ENCODE peak calls at places on chromosome 6, in ten cellular contexts. One of them, this sample, is unnamed.
A peak's percentile ranks its signal among the peaks of the same experiment; 100 is the strongest.

GRCh38 chr6:43181942-43182860 is at the start of gene CUL9:
- DNase-seq in progenitor cell of endocrine pancreas: peak; percentile 52
- DNase-seq in naive thymus-derived CD8-positive, alpha-beta T cell: peak; percentile 89
- DNase-seq in HEK293T: peak; percentile 66
- DNase-seq in Calu3: peak; percentile 93
- DNase-seq in A172: peak; percentile 31
- DNase-seq in CD4-positive, alpha-beta T cell: peak; percentile 45
- DNase-seq in activated CD4-positive, alpha-beta T cell treated with anti-CD3 and anti-CD28 coated beads, Interleukin-2, amount 50 U/mL, for 1 hour: peak; percentile 73
- DNase-seq in GM12864: peak; percentile 38
- DNase-seq in AG09309: no peak
- DNase-seq in this sample: peak; percentile 79

GRCh38 chr6:63677282-63677681 is 41.7 kb downstream of the PHF3 start:
- DNase-seq in progenitor cell of endocrine pancreas: no peak
- DNase-seq in naive thymus-derived CD8-positive, alpha-beta T cell: no peak
- DNase-seq in HEK293T: no peak
- DNase-seq in Calu3: no peak
- DNase-seq in A172: no peak
- DNase-seq in CD4-positive, alpha-beta T cell: no peak
- DNase-seq in activated CD4-positive, alpha-beta T cell treated with anti-CD3 and anti-CD28 coated beads, Interleukin-2, amount 50 U/mL, for 1 hour: no peak
- DNase-seq in GM12864: no peak
- DNase-seq in AG09309: no peak
- DNase-seq in this sample: no peak

GRCh38 chr6:150241751-150242150 is 98.9 kb downstream of the PPP1R14C start:
- DNase-seq in progenitor cell of endocrine pancreas: no peak
- DNase-seq in naive thymus-derived CD8-positive, alpha-beta T cell: no peak
- DNase-seq in HEK293T: no peak
- DNase-seq in Calu3: no peak
- DNase-seq in A172: no peak
- DNase-seq in CD4-positive, alpha-beta T cell: no peak
- DNase-seq in activated CD4-positive, alpha-beta T cell treated with anti-CD3 and anti-CD28 coated beads, Interleukin-2, amount 50 U/mL, for 1 hour: no peak
- DNase-seq in GM12864: no peak
- DNase-seq in AG09309: no peak
- DNase-seq in this sample: no peak

GRCh38 chr6:157219201-157220200 is 103.8 kb downstream of the TMEM242 start:
- DNase-seq in progenitor cell of endocrine pancreas: no peak
- DNase-seq in naive thymus-derived CD8-positive, alpha-beta T cell: no peak
- DNase-seq in HEK293T: peak; percentile 53
- DNase-seq in Calu3: no peak
- DNase-seq in A172: peak; percentile 26
- DNase-seq in CD4-positive, alpha-beta T cell: no peak
- DNase-seq in activated CD4-positive, alpha-beta T cell treated with anti-CD3 and anti-CD28 coated beads, Interleukin-2, amount 50 U/mL, for 1 hour: no peak
- DNase-seq in GM12864: no peak
- DNase-seq in AG09309: no peak
- DNase-seq in this sample: peak; percentile 48

GRCh38 chr6:142275146-142276006 is 26.4 kb upstream of the ADGRG6 start:
- DNase-seq in progenitor cell of endocrine pancreas: no peak
- DNase-seq in naive thymus-derived CD8-positive, alpha-beta T cell: no peak
- DNase-seq in HEK293T: no peak
- DNase-seq in Calu3: peak; percentile 50
- DNase-seq in A172: no peak
- DNase-seq in CD4-positive, alpha-beta T cell: no peak
- DNase-seq in activated CD4-positive, alpha-beta T cell treated with anti-CD3 and anti-CD28 coated beads, Interleukin-2, amount 50 U/mL, for 1 hour: no peak
- DNase-seq in GM12864: no peak
- DNase-seq in AG09309: no peak
- DNase-seq in this sample: no peak

GRCh38 chr6:45163952-45164766 is 164.0 kb upstream of the RUNX2 start:
- DNase-seq in progenitor cell of endocrine pancreas: no peak
- DNase-seq in naive thymus-derived CD8-positive, alpha-beta T cell: no peak
- DNase-seq in HEK293T: no peak
- DNase-seq in Calu3: peak; percentile 4
- DNase-seq in A172: peak; percentile 16
- DNase-seq in CD4-positive, alpha-beta T cell: no peak
- DNase-seq in activated CD4-positive, alpha-beta T cell treated with anti-CD3 and anti-CD28 coated beads, Interleukin-2, amount 50 U/mL, for 1 hour: no peak
- DNase-seq in GM12864: peak; percentile 34
- DNase-seq in AG09309: no peak
- DNase-seq in this sample: no peak

GRCh38 chr6:11854418-11855165 is 76.0 kb upstream of the ADTRP start:
- DNase-seq in progenitor cell of endocrine pancreas: no peak
- DNase-seq in naive thymus-derived CD8-positive, alpha-beta T cell: no peak
- DNase-seq in HEK293T: no peak
- DNase-seq in Calu3: no peak
- DNase-seq in A172: peak; percentile 65
- DNase-seq in CD4-positive, alpha-beta T cell: no peak
- DNase-seq in activated CD4-positive, alpha-beta T cell treated with anti-CD3 and anti-CD28 coated beads, Interleukin-2, amount 50 U/mL, for 1 hour: no peak
- DNase-seq in GM12864: no peak
- DNase-seq in AG09309: no peak
- DNase-seq in this sample: no peak

GRCh38 chr6:36623547-36624459 is 29.6 kb downstream of the SRSF3 start:
- DNase-seq in progenitor cell of endocrine pancreas: peak; percentile 69
- DNase-seq in naive thymus-derived CD8-positive, alpha-beta T cell: peak; percentile 87
- DNase-seq in HEK293T: peak; percentile 85
- DNase-seq in Calu3: peak; percentile 92
- DNase-seq in A172: peak; percentile 71
- DNase-seq in CD4-positive, alpha-beta T cell: peak; percentile 69
- DNase-seq in activated CD4-positive, alpha-beta T cell treated with anti-CD3 and anti-CD28 coated beads, Interleukin-2, amount 50 U/mL, for 1 hour: peak; percentile 79
- DNase-seq in GM12864: no peak
- DNase-seq in AG09309: no peak
- DNase-seq in this sample: peak; percentile 83

GRCh38 chr6:157123245-157123644 is 200.1 kb downstream of the TMEM242 start:
- DNase-seq in progenitor cell of endocrine pancreas: no peak
- DNase-seq in naive thymus-derived CD8-positive, alpha-beta T cell: no peak
- DNase-seq in HEK293T: no peak
- DNase-seq in Calu3: no peak
- DNase-seq in A172: no peak
- DNase-seq in CD4-positive, alpha-beta T cell: no peak
- DNase-seq in activated CD4-positive, alpha-beta T cell treated with anti-CD3 and anti-CD28 coated beads, Interleukin-2, amount 50 U/mL, for 1 hour: no peak
- DNase-seq in GM12864: no peak
- DNase-seq in AG09309: no peak
- DNase-seq in this sample: no peak

GRCh38 chr6:26474439-26474881 is 16.7 kb downstream of the BTN2A1 start:
- DNase-seq in progenitor cell of endocrine pancreas: no peak
- DNase-seq in naive thymus-derived CD8-positive, alpha-beta T cell: no peak
- DNase-seq in HEK293T: no peak
- DNase-seq in Calu3: no peak
- DNase-seq in A172: no peak
- DNase-seq in CD4-positive, alpha-beta T cell: no peak
- DNase-seq in activated CD4-positive, alpha-beta T cell treated with anti-CD3 and anti-CD28 coated beads, Interleukin-2, amount 50 U/mL, for 1 hour: no peak
- DNase-seq in GM12864: no peak
- DNase-seq in AG09309: no peak
- DNase-seq in this sample: no peak

GRCh38 chr6:7684843-7685242 is 41.1 kb upstream of the BMP6 start:
- DNase-seq in progenitor cell of endocrine pancreas: no peak
- DNase-seq in naive thymus-derived CD8-positive, alpha-beta T cell: no peak
- DNase-seq in HEK293T: no peak
- DNase-seq in Calu3: no peak
- DNase-seq in A172: no peak
- DNase-seq in CD4-positive, alpha-beta T cell: no peak
- DNase-seq in activated CD4-positive, alpha-beta T cell treated with anti-CD3 and anti-CD28 coated beads, Interleukin-2, amount 50 U/mL, for 1 hour: no peak
- DNase-seq in GM12864: no peak
- DNase-seq in AG09309: no peak
- DNase-seq in this sample: no peak

GRCh38 chr6:63440057-63440456 is 120.3 kb upstream of the LGSN start:
- DNase-seq in progenitor cell of endocrine pancreas: no peak
- DNase-seq in naive thymus-derived CD8-positive, alpha-beta T cell: no peak
- DNase-seq in HEK293T: no peak
- DNase-seq in Calu3: peak; percentile 24
- DNase-seq in A172: no peak
- DNase-seq in CD4-positive, alpha-beta T cell: no peak
- DNase-seq in activated CD4-positive, alpha-beta T cell treated with anti-CD3 and anti-CD28 coated beads, Interleukin-2, amount 50 U/mL, for 1 hour: no peak
- DNase-seq in GM12864: no peak
- DNase-seq in AG09309: no peak
- DNase-seq in this sample: no peak

GRCh38 chr6:32941412-32941784 is 570 bp upstream of the HLA-DMB start:
- DNase-seq in progenitor cell of endocrine pancreas: no peak
- DNase-seq in naive thymus-derived CD8-positive, alpha-beta T cell: peak; percentile 65
- DNase-seq in HEK293T: no peak
- DNase-seq in Calu3: no peak
- DNase-seq in A172: no peak
- DNase-seq in CD4-positive, alpha-beta T cell: peak; percentile 23
- DNase-seq in activated CD4-positive, alpha-beta T cell treated with anti-CD3 and anti-CD28 coated beads, Interleukin-2, amount 50 U/mL, for 1 hour: peak; percentile 34
- DNase-seq in GM12864: peak; percentile 90
- DNase-seq in AG09309: no peak
- DNase-seq in this sample: no peak

GRCh38 chr6:26309731-26310142 is 55.3 kb upstream of the BTN3A2 start:
- DNase-seq in progenitor cell of endocrine pancreas: no peak
- DNase-seq in naive thymus-derived CD8-positive, alpha-beta T cell: no peak
- DNase-seq in HEK293T: no peak
- DNase-seq in Calu3: no peak
- DNase-seq in A172: peak; percentile 90
- DNase-seq in CD4-positive, alpha-beta T cell: no peak
- DNase-seq in activated CD4-positive, alpha-beta T cell treated with anti-CD3 and anti-CD28 coated beads, Interleukin-2, amount 50 U/mL, for 1 hour: no peak
- DNase-seq in GM12864: no peak
- DNase-seq in AG09309: no peak
- DNase-seq in this sample: no peak

GRCh38 chr6:127464881-127465459 is 5.8 kb upstream of the KIAA0408 start:
- DNase-seq in progenitor cell of endocrine pancreas: peak; percentile 44
- DNase-seq in naive thymus-derived CD8-positive, alpha-beta T cell: peak; percentile 74
- DNase-seq in HEK293T: peak; percentile 74
- DNase-seq in Calu3: peak; percentile 71
- DNase-seq in A172: peak; percentile 48
- DNase-seq in CD4-positive, alpha-beta T cell: peak; percentile 37
- DNase-seq in activated CD4-positive, alpha-beta T cell treated with anti-CD3 and anti-CD28 coated beads, Interleukin-2, amount 50 U/mL, for 1 hour: peak; percentile 53
- DNase-seq in GM12864: peak; percentile 26
- DNase-seq in AG09309: no peak
- DNase-seq in this sample: no peak

GRCh38 chr6:34549804-34550202 is 6.3 kb downstream of the SPDEF start:
- DNase-seq in progenitor cell of endocrine pancreas: no peak
- DNase-seq in naive thymus-derived CD8-positive, alpha-beta T cell: no peak
- DNase-seq in HEK293T: no peak
- DNase-seq in Calu3: no peak
- DNase-seq in A172: no peak
- DNase-seq in CD4-positive, alpha-beta T cell: no peak
- DNase-seq in activated CD4-positive, alpha-beta T cell treated with anti-CD3 and anti-CD28 coated beads, Interleukin-2, amount 50 U/mL, for 1 hour: no peak
- DNase-seq in GM12864: no peak
- DNase-seq in AG09309: no peak
- DNase-seq in this sample: no peak

GRCh38 chr6:137150072-137150471 is 23.4 kb downstream of the IL22RA2 start:
- DNase-seq in progenitor cell of endocrine pancreas: no peak
- DNase-seq in naive thymus-derived CD8-positive, alpha-beta T cell: no peak
- DNase-seq in HEK293T: no peak
- DNase-seq in Calu3: no peak
- DNase-seq in A172: no peak
- DNase-seq in CD4-positive, alpha-beta T cell: no peak
- DNase-seq in activated CD4-positive, alpha-beta T cell treated with anti-CD3 and anti-CD28 coated beads, Interleukin-2, amount 50 U/mL, for 1 hour: no peak
- DNase-seq in GM12864: no peak
- DNase-seq in AG09309: no peak
- DNase-seq in this sample: no peak

GRCh38 chr6:41257369-41258195 is 28.9 kb downstream of the TREM1 start:
- DNase-seq in progenitor cell of endocrine pancreas: no peak
- DNase-seq in naive thymus-derived CD8-positive, alpha-beta T cell: no peak
- DNase-seq in HEK293T: peak; percentile 29
- DNase-seq in Calu3: peak; percentile 53
- DNase-seq in A172: peak; percentile 17
- DNase-seq in CD4-positive, alpha-beta T cell: no peak
- DNase-seq in activated CD4-positive, alpha-beta T cell treated with anti-CD3 and anti-CD28 coated beads, Interleukin-2, amount 50 U/mL, for 1 hour: no peak
- DNase-seq in GM12864: no peak
- DNase-seq in AG09309: peak; percentile 53
- DNase-seq in this sample: no peak

GRCh38 chr6:81896561-81896960 is 144.1 kb upstream of the TENT5A start:
- DNase-seq in progenitor cell of endocrine pancreas: no peak
- DNase-seq in naive thymus-derived CD8-positive, alpha-beta T cell: no peak
- DNase-seq in HEK293T: no peak
- DNase-seq in Calu3: no peak
- DNase-seq in A172: peak; percentile 12
- DNase-seq in CD4-positive, alpha-beta T cell: no peak
- DNase-seq in activated CD4-positive, alpha-beta T cell treated with anti-CD3 and anti-CD28 coated beads, Interleukin-2, amount 50 U/mL, for 1 hour: no peak
- DNase-seq in GM12864: no peak
- DNase-seq in AG09309: no peak
- DNase-seq in this sample: no peak

GRCh38 chr6:124676033-124676432 is 286.2 kb upstream of the RNF217 start:
- DNase-seq in progenitor cell of endocrine pancreas: no peak
- DNase-seq in naive thymus-derived CD8-positive, alpha-beta T cell: no peak
- DNase-seq in HEK293T: no peak
- DNase-seq in Calu3: no peak
- DNase-seq in A172: peak; percentile 57
- DNase-seq in CD4-positive, alpha-beta T cell: no peak
- DNase-seq in activated CD4-positive, alpha-beta T cell treated with anti-CD3 and anti-CD28 coated beads, Interleukin-2, amount 50 U/mL, for 1 hour: no peak
- DNase-seq in GM12864: no peak
- DNase-seq in AG09309: no peak
- DNase-seq in this sample: no peak

GRCh38 chr6:43520097-43520496 is 3.2 kb downstream of the POLR1C start:
- DNase-seq in progenitor cell of endocrine pancreas: no peak
- DNase-seq in naive thymus-derived CD8-positive, alpha-beta T cell: no peak
- DNase-seq in HEK293T: no peak
- DNase-seq in Calu3: no peak
- DNase-seq in A172: no peak
- DNase-seq in CD4-positive, alpha-beta T cell: no peak
- DNase-seq in activated CD4-positive, alpha-beta T cell treated with anti-CD3 and anti-CD28 coated beads, Interleukin-2, amount 50 U/mL, for 1 hour: no peak
- DNase-seq in GM12864: no peak
- DNase-seq in AG09309: no peak
- DNase-seq in this sample: no peak

GRCh38 chr6:138088307-138088744 is 18.9 kb downstream of the PERP start:
- DNase-seq in progenitor cell of endocrine pancreas: no peak
- DNase-seq in naive thymus-derived CD8-positive, alpha-beta T cell: no peak
- DNase-seq in HEK293T: no peak
- DNase-seq in Calu3: peak; percentile 68
- DNase-seq in A172: peak; percentile 84
- DNase-seq in CD4-positive, alpha-beta T cell: no peak
- DNase-seq in activated CD4-positive, alpha-beta T cell treated with anti-CD3 and anti-CD28 coated beads, Interleukin-2, amount 50 U/mL, for 1 hour: no peak
- DNase-seq in GM12864: no peak
- DNase-seq in AG09309: peak; percentile 80
- DNase-seq in this sample: no peak

GRCh38 chr6:166540631-166541331 is 45.7 kb downstream of the RAMACL start:
- DNase-seq in progenitor cell of endocrine pancreas: no peak
- DNase-seq in naive thymus-derived CD8-positive, alpha-beta T cell: no peak
- DNase-seq in HEK293T: no peak
- DNase-seq in Calu3: peak; percentile 43
- DNase-seq in A172: peak; percentile 88
- DNase-seq in CD4-positive, alpha-beta T cell: peak; percentile 37
- DNase-seq in activated CD4-positive, alpha-beta T cell treated with anti-CD3 and anti-CD28 coated beads, Interleukin-2, amount 50 U/mL, for 1 hour: peak; percentile 43
- DNase-seq in GM12864: peak; percentile 90
- DNase-seq in AG09309: no peak
- DNase-seq in this sample: no peak

GRCh38 chr6:36954262-36954931 is at the start of gene PI16:
- DNase-seq in progenitor cell of endocrine pancreas: no peak
- DNase-seq in naive thymus-derived CD8-positive, alpha-beta T cell: no peak
- DNase-seq in HEK293T: no peak
- DNase-seq in Calu3: no peak
- DNase-seq in A172: no peak
- DNase-seq in CD4-positive, alpha-beta T cell: no peak
- DNase-seq in activated CD4-positive, alpha-beta T cell treated with anti-CD3 and anti-CD28 coated beads, Interleukin-2, amount 50 U/mL, for 1 hour: no peak
- DNase-seq in GM12864: no peak
- DNase-seq in AG09309: no peak
- DNase-seq in this sample: no peak

GRCh38 chr6:7594579-7595125 is 4.7 kb downstream of the SNRNP48 start:
- DNase-seq in progenitor cell of endocrine pancreas: no peak
- DNase-seq in naive thymus-derived CD8-positive, alpha-beta T cell: no peak
- DNase-seq in HEK293T: no peak
- DNase-seq in Calu3: no peak
- DNase-seq in A172: no peak
- DNase-seq in CD4-positive, alpha-beta T cell: no peak
- DNase-seq in activated CD4-positive, alpha-beta T cell treated with anti-CD3 and anti-CD28 coated beads, Interleukin-2, amount 50 U/mL, for 1 hour: no peak
- DNase-seq in GM12864: no peak
- DNase-seq in AG09309: no peak
- DNase-seq in this sample: no peak

GRCh38 chr6:169589293-169589692 is 112.5 kb downstream of the WDR27 start:
- DNase-seq in progenitor cell of endocrine pancreas: no peak
- DNase-seq in naive thymus-derived CD8-positive, alpha-beta T cell: no peak
- DNase-seq in HEK293T: no peak
- DNase-seq in Calu3: peak; percentile 9
- DNase-seq in A172: peak; percentile 44
- DNase-seq in CD4-positive, alpha-beta T cell: no peak
- DNase-seq in activated CD4-positive, alpha-beta T cell treated with anti-CD3 and anti-CD28 coated beads, Interleukin-2, amount 50 U/mL, for 1 hour: no peak
- DNase-seq in GM12864: peak; percentile 31
- DNase-seq in AG09309: no peak
- DNase-seq in this sample: no peak

GRCh38 chr6:6738922-6739717 is 150.6 kb downstream of the LY86 start:
- DNase-seq in progenitor cell of endocrine pancreas: no peak
- DNase-seq in naive thymus-derived CD8-positive, alpha-beta T cell: no peak
- DNase-seq in HEK293T: no peak
- DNase-seq in Calu3: no peak
- DNase-seq in A172: no peak
- DNase-seq in CD4-positive, alpha-beta T cell: no peak
- DNase-seq in activated CD4-positive, alpha-beta T cell treated with anti-CD3 and anti-CD28 coated beads, Interleukin-2, amount 50 U/mL, for 1 hour: no peak
- DNase-seq in GM12864: no peak
- DNase-seq in AG09309: no peak
- DNase-seq in this sample: no peak

GRCh38 chr6:42269553-42269952 is 51.9 kb upstream of the MRPS10 start:
- DNase-seq in progenitor cell of endocrine pancreas: no peak
- DNase-seq in naive thymus-derived CD8-positive, alpha-beta T cell: no peak
- DNase-seq in HEK293T: no peak
- DNase-seq in Calu3: no peak
- DNase-seq in A172: no peak
- DNase-seq in CD4-positive, alpha-beta T cell: no peak
- DNase-seq in activated CD4-positive, alpha-beta T cell treated with anti-CD3 and anti-CD28 coated beads, Interleukin-2, amount 50 U/mL, for 1 hour: no peak
- DNase-seq in GM12864: peak; percentile 94
- DNase-seq in AG09309: no peak
- DNase-seq in this sample: no peak

This sample was measured in type B pancreatic cell.